ENCODE peak calls at places on chromosomes 4 and X, in seven cellular contexts. W is AG09309, Z is fibroblast of the aortic adventitia, U is pancreas, K is ACHN, H is heart left ventricle, J is stromal cell of bone marrow. N is an unnamed sample.

GRCh38 chr4:25013756-25014737 is 16.7 kb downstream of the LGI2 start:
- DNase-seq in K (no peak), U (no peak), J (peak; percentile 56), W (no peak), Z (no peak), H (no peak), N (no peak)

GRCh38 chr4:139777757-139778156 is 112.1 kb downstream of the MGST2 start:
- DNase-seq in U (no peak), J (no peak), K (no peak), W (no peak), Z (no peak), H (no peak), N (no peak)

GRCh38 chrX:129115104-129115503 is 408.2 kb downstream of the SMARCA1 start:
- DNase-seq in U (no peak), W (no peak), J (no peak), Z (no peak), H (no peak), K (peak; percentile 39), N (peak; percentile 24)

GRCh38 chr4:71907782-71908181 is 123.9 kb upstream of the GC start:
- DNase-seq in K (no peak), Z (no peak), J (no peak), W (no peak), U (no peak), H (no peak), N (no peak)

GRCh38 chr4:20421586-20421985 is 169.9 kb downstream of the SLIT2 start:
- DNase-seq in U (no peak), J (no peak), K (no peak), Z (peak; percentile 67), W (no peak), H (no peak), N (no peak)

GRCh38 chrX:65750674-65751469 is 83.4 kb downstream of the MSN start:
- DNase-seq in W (no peak), K (no peak), J (no peak), H (no peak), U (no peak), Z (no peak), N (no peak)

GRCh38 chr4:163991268-163991667 is 496.8 kb downstream of the TMA16 start:
- DNase-seq in J (no peak), K (no peak), Z (no peak), U (no peak), W (no peak), H (no peak), N (no peak)

GRCh38 chrX:80285131-80285773 is 135.0 kb upstream of the TENT5D start:
- DNase-seq in K (peak; percentile 45), J (peak; percentile 4), H (no peak), U (no peak), W (peak; percentile 1), Z (peak; percentile 40), N (no peak)

GRCh38 chr4:19748470-19748869 is 503.2 kb upstream of the SLIT2 start:
- DNase-seq in H (no peak), U (no peak), J (peak; percentile 86), K (no peak), W (peak; percentile 94), Z (peak; percentile 98), N (no peak)

GRCh38 chr4:127783026-127783769 is 1.1 kb downstream of the HSPA4L start:
- DNase-seq in J (peak; percentile 71), K (peak; percentile 79), W (no peak), Z (peak; percentile 79), H (peak; percentile 75), U (peak; percentile 68), N (no peak)

GRCh38 chrX:120200851-120201250 is 42.4 kb downstream of the RHOXF2 start:
- DNase-seq in K (no peak), H (no peak), U (no peak), J (no peak), Z (no peak), W (no peak), N (no peak)

GRCh38 chr4:126916626-126917140 is 716.1 kb upstream of the INTU start:
- DNase-seq in K (no peak), Z (peak; percentile 95), H (no peak), J (peak; percentile 87), U (no peak), W (peak; percentile 68), N (no peak)

GRCh38 chrX:22577181-22577580 is 304.5 kb downstream of the CBLL2 start:
- DNase-seq in J (peak; percentile 66), H (no peak), Z (peak; percentile 72), W (peak; percentile 14), K (peak; percentile 7), U (no peak), N (no peak)

GRCh38 chrX:56969559-56969958 is 25.8 kb downstream of the SPIN3 start:
- DNase-seq in W (no peak), U (no peak), H (no peak), Z (no peak), K (no peak), J (no peak), N (no peak)

GRCh38 chr4:101291198-101291597 is 56.1 kb downstream of the PPP3CA start:
- DNase-seq in Z (no peak), W (no peak), K (no peak), H (no peak), U (no peak), J (no peak), N (no peak)

GRCh38 chrX:9724711-9725110 is 40.9 kb downstream of the GPR143 start:
- DNase-seq in H (no peak), K (peak; percentile 2), J (no peak), Z (no peak), U (no peak), W (no peak), N (no peak)

GRCh38 chr4:38904090-38904666 is 36.6 kb downstream of the FAM114A1 start:
- DNase-seq in J (no peak), K (no peak), W (no peak), U (peak; percentile 11), Z (no peak), H (no peak), N (no peak)

GRCh38 chrX:108033890-108034289 is 11.0 kb upstream of the VSIG1 start:
- DNase-seq in K (no peak), W (no peak), H (no peak), U (no peak), J (no peak), Z (peak; percentile 27), N (no peak)

GRCh38 chr4:168630445-168631187 is 133.8 kb downstream of the PALLD start:
- DNase-seq in W (no peak), K (peak; percentile 63), H (no peak), U (no peak), J (peak; percentile 63), Z (peak; percentile 65), N (no peak)

GRCh38 chr4:184234155-184234554 is 16.5 kb upstream of the ENPP6 start:
- DNase-seq in W (no peak), K (no peak), H (no peak), U (no peak), Z (no peak), J (no peak), N (no peak)

GRCh38 chr4:132299866-132300265 is 849.2 kb upstream of the PCDH10 start:
- DNase-seq in Z (no peak), K (no peak), J (no peak), H (no peak), U (no peak), W (no peak), N (no peak)

GRCh38 chr4:156711196-156711590 is 260.4 kb downstream of the PDGFC start:
- DNase-seq in Z (no peak), J (no peak), W (no peak), H (no peak), U (no peak), K (no peak), N (no peak)

GRCh38 chr4:26377352-26378311 is 56.8 kb downstream of the RBPJ start:
- DNase-seq in K (no peak), W (no peak), U (no peak), J (no peak), Z (no peak), H (no peak), N (no peak)

GRCh38 chr4:94399277-94399676 is 52.5 kb upstream of the PDLIM5 start:
- DNase-seq in W (no peak), H (no peak), J (no peak), Z (no peak), U (no peak), K (no peak), N (no peak)

GRCh38 chr4:14396183-14396582 is 606.1 kb upstream of the CPEB2 start:
- DNase-seq in J (no peak), W (no peak), U (no peak), Z (no peak), K (no peak), H (no peak), N (no peak)

GRCh38 chrX:41889317-41890025 is 33.9 kb downstream of the CASK start:
- DNase-seq in W (no peak), K (peak; percentile 2), H (no peak), U (no peak), J (peak; percentile 22), Z (peak; percentile 14), N (no peak)